ENCODE peak calls at places on chromosomes 2 and 18, in eight cellular contexts. One of them, this sample, is unnamed.

GRCh38 chr2:172664766-172665165 is 70.9 kb upstream of the RAPGEF4 start:
- DNase-seq in dorsolateral prefrontal cortex: no peak
- DNase-seq in GM04503: no peak
- DNase-seq in NCI-H460: no peak
- DNase-seq in fibroblast of the conjunctiva: no peak
- DNase-seq in T-cell: no peak
- DNase-seq in HCT116: no peak
- DNase-seq in WERI-Rb-1: no peak
- DNase-seq in this sample: no peak

GRCh38 chr2:239943571-239943970 is 81.6 kb downstream of the NDUFA10 start:
- DNase-seq in dorsolateral prefrontal cortex: peak; percentile 22
- DNase-seq in GM04503: no peak
- DNase-seq in NCI-H460: no peak
- DNase-seq in fibroblast of the conjunctiva: no peak
- DNase-seq in T-cell: no peak
- DNase-seq in HCT116: no peak
- DNase-seq in WERI-Rb-1: no peak
- DNase-seq in this sample: no peak

GRCh38 chr18:48186084-48186798 is 222.9 kb downstream of the ZBTB7C start:
- DNase-seq in dorsolateral prefrontal cortex: peak; percentile 63
- DNase-seq in GM04503: no peak
- DNase-seq in NCI-H460: no peak
- DNase-seq in fibroblast of the conjunctiva: no peak
- DNase-seq in T-cell: no peak
- DNase-seq in HCT116: no peak
- DNase-seq in WERI-Rb-1: no peak
- DNase-seq in this sample: no peak

GRCh38 chr2:67660871-67661270 is 263.7 kb downstream of the ETAA1 start:
- DNase-seq in dorsolateral prefrontal cortex: no peak
- DNase-seq in GM04503: peak; percentile 38
- DNase-seq in NCI-H460: no peak
- DNase-seq in fibroblast of the conjunctiva: no peak
- DNase-seq in T-cell: no peak
- DNase-seq in HCT116: no peak
- DNase-seq in WERI-Rb-1: no peak
- DNase-seq in this sample: no peak

GRCh38 chr18:22545091-22545795 is 127.5 kb upstream of the CTAGE1 start:
- DNase-seq in dorsolateral prefrontal cortex: no peak
- DNase-seq in GM04503: no peak
- DNase-seq in NCI-H460: no peak
- DNase-seq in fibroblast of the conjunctiva: no peak
- DNase-seq in T-cell: no peak
- DNase-seq in HCT116: no peak
- DNase-seq in WERI-Rb-1: no peak
- DNase-seq in this sample: no peak

GRCh38 chr18:49618741-49619392 is 57.0 kb downstream of the LIPG start:
- DNase-seq in dorsolateral prefrontal cortex: no peak
- DNase-seq in GM04503: no peak
- DNase-seq in NCI-H460: no peak
- DNase-seq in fibroblast of the conjunctiva: no peak
- DNase-seq in T-cell: no peak
- DNase-seq in HCT116: no peak
- DNase-seq in WERI-Rb-1: no peak
- DNase-seq in this sample: no peak

GRCh38 chr2:146844226-146844990 is 1000.4 kb upstream of the ACVR2A start:
- DNase-seq in dorsolateral prefrontal cortex: no peak
- DNase-seq in GM04503: no peak
- DNase-seq in NCI-H460: no peak
- DNase-seq in fibroblast of the conjunctiva: peak; percentile 47
- DNase-seq in T-cell: no peak
- DNase-seq in HCT116: no peak
- DNase-seq in WERI-Rb-1: no peak
- DNase-seq in this sample: no peak

GRCh38 chr2:120344214-120344990 is 1.5 kb upstream of the INHBB start:
- DNase-seq in dorsolateral prefrontal cortex: no peak
- DNase-seq in GM04503: no peak
- DNase-seq in NCI-H460: no peak
- DNase-seq in fibroblast of the conjunctiva: no peak
- DNase-seq in T-cell: no peak
- DNase-seq in HCT116: no peak
- DNase-seq in WERI-Rb-1: peak; percentile 50
- DNase-seq in this sample: peak; percentile 52

GRCh38 chr18:10526211-10526949 is 553 bp downstream of the NAPG start:
- DNase-seq in dorsolateral prefrontal cortex: peak; percentile 71
- DNase-seq in GM04503: no peak
- DNase-seq in NCI-H460: peak; percentile 23
- DNase-seq in fibroblast of the conjunctiva: no peak
- DNase-seq in T-cell: peak; percentile 43
- DNase-seq in HCT116: no peak
- DNase-seq in WERI-Rb-1: peak; percentile 50
- DNase-seq in this sample: peak; percentile 68

GRCh38 chr2:50181212-50181611 is 850.7 kb downstream of the NRXN1 start:
- DNase-seq in dorsolateral prefrontal cortex: no peak
- DNase-seq in GM04503: no peak
- DNase-seq in NCI-H460: no peak
- DNase-seq in fibroblast of the conjunctiva: no peak
- DNase-seq in T-cell: no peak
- DNase-seq in HCT116: no peak
- DNase-seq in WERI-Rb-1: no peak
- DNase-seq in this sample: no peak

GRCh38 chr2:218345491-218346176 is 11.0 kb upstream of the CATIP start:
- DNase-seq in dorsolateral prefrontal cortex: no peak
- DNase-seq in GM04503: no peak
- DNase-seq in NCI-H460: no peak
- DNase-seq in fibroblast of the conjunctiva: no peak
- DNase-seq in T-cell: no peak
- DNase-seq in HCT116: no peak
- DNase-seq in WERI-Rb-1: no peak
- DNase-seq in this sample: no peak

GRCh38 chr2:61605245-61605644 is 67.1 kb upstream of the XPO1 start:
- DNase-seq in dorsolateral prefrontal cortex: no peak
- DNase-seq in GM04503: no peak
- DNase-seq in NCI-H460: no peak
- DNase-seq in fibroblast of the conjunctiva: no peak
- DNase-seq in T-cell: no peak
- DNase-seq in HCT116: no peak
- DNase-seq in WERI-Rb-1: no peak
- DNase-seq in this sample: no peak